ENCODE peak calls at places on chromosomes 7 and 10, in six cellular contexts. P is IMR-90, I is upper lobe of left lung, C is adipocyte, Q is SJSA1, D is sigmoid colon. J is an unnamed sample.

GRCh38 chr7:16167531-16167930 is 253.8 kb downstream of the CRPPA start:
- DNase-seq in I (no peak), C (no peak), Q (no peak), D (no peak), P (no peak), J (no peak)

GRCh38 chr10:97869091-97870042 is 19.7 kb downstream of the GOLGA7B start:
- DNase-seq in D (peak; percentile 85), I (peak; percentile 92), Q (peak; percentile 88), P (peak; percentile 67), C (peak; percentile 83), J (peak; percentile 91)

GRCh38 chr10:90813592-90814365 is 44.1 kb downstream of the HTR7 start:
- DNase-seq in Q (no peak), D (no peak), P (no peak), I (no peak), C (no peak), J (no peak)

GRCh38 chr7:120805636-120806388 is 52.1 kb downstream of the TSPAN12 start:
- DNase-seq in D (no peak), Q (peak; percentile 55), C (peak; percentile 83), P (peak; percentile 61), I (peak; percentile 49), J (peak; percentile 28)

GRCh38 chr10:61063911-61064310 is 119.9 kb upstream of the RHOBTB1 start:
- DNase-seq in P (peak; percentile 23), D (no peak), C (no peak), Q (no peak), I (no peak), J (no peak)

GRCh38 chr10:97349752-97350117 is 15.2 kb upstream of the FRAT2 start:
- DNase-seq in I (no peak), C (no peak), P (no peak), D (no peak), Q (no peak), J (no peak)

GRCh38 chr10:99888623-99889022 is 106.2 kb downstream of the ABCC2 start:
- DNase-seq in D (no peak), Q (no peak), P (peak; percentile 77), C (peak; percentile 54), I (no peak), J (no peak)

GRCh38 chr10:8738987-8739386 is 684.5 kb downstream of the GATA3 start:
- DNase-seq in C (no peak), I (no peak), P (no peak), Q (no peak), D (no peak), J (no peak)

GRCh38 chr10:122165492-122165832 is 105.6 kb upstream of the BTBD16 start:
- DNase-seq in Q (no peak), C (no peak), D (no peak), P (no peak), I (no peak), J (no peak)

GRCh38 chr10:29266641-29267040 is 22.2 kb upstream of the LYZL1 start:
- DNase-seq in I (no peak), P (no peak), D (no peak), C (peak; percentile 45), Q (no peak), J (no peak)

GRCh38 chr7:75968561-75969001 is 25.8 kb downstream of the TMEM120A start:
- DNase-seq in C (no peak), Q (no peak), D (peak; percentile 88), P (no peak), I (no peak), J (no peak)

GRCh38 chr7:130667593-130668257 is 823 bp downstream of the COPG2 start:
- DNase-seq in D (no peak), P (peak; percentile 1), I (no peak), Q (no peak), C (peak; percentile 19), J (no peak)

GRCh38 chr10:31404640-31405039 is 85.6 kb downstream of the ZEB1 start:
- DNase-seq in C (peak; percentile 24), I (no peak), D (no peak), P (peak; percentile 27), Q (no peak), J (no peak)

GRCh38 chr10:117896517-117896916 is 150.2 kb downstream of the RAB11FIP2 start:
- DNase-seq in Q (no peak), C (no peak), I (no peak), D (no peak), P (no peak), J (no peak)

GRCh38 chr7:16399265-16399801 is 22.0 kb downstream of the CRPPA start:
- DNase-seq in P (peak; percentile 10), D (no peak), Q (no peak), I (no peak), C (no peak), J (no peak)

GRCh38 chr7:133039614-133040013 is 42.3 kb downstream of the CHCHD3 start:
- DNase-seq in D (no peak), Q (no peak), C (no peak), P (no peak), I (no peak), J (no peak)

GRCh38 chr7:26500749-26501352 is 209.2 kb downstream of the SNX10 start:
- DNase-seq in P (peak; percentile 16), Q (no peak), C (peak; percentile 3), D (no peak), I (no peak), J (no peak)

GRCh38 chr10:59847888-59848287 is 58.5 kb downstream of the CCDC6 start:
- DNase-seq in I (no peak), P (no peak), Q (no peak), D (no peak), C (no peak), J (no peak)

DNA sequence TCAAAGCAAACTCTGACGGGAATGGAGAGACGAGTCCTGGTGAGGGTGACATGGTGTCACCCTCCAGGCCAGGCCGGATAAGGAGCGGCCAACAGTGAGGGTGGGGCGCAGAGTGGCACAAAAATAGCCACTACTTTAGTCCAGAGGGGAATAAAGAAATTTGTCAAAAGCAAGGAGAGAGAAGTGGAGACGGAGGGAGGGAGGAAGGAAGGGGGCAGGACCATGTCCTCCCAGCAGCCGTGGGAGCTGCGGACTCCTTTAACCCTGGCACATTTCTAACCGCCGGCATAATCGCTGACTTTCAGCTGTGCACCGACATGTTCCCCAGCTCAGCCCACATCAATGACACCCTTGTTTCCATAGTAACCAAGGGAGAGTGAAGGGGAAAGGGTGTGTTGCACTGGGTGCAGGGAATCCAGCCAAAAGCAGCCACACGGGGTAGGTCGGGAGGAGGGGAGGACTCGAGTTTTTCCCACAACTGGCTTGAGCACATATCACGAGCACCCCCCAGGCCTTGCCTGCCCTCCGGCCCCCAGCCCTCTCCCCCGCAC is 29.8 kb downstream of the TRIM8 start:
- DNase-seq in C (peak; percentile 64), P (peak; percentile 75), I (peak; percentile 76), D (peak; percentile 82), Q (peak; percentile 68), J (peak; percentile 90)
- H3K4me3 ChIP-seq in C (peak overlapping the region; percentile 64), P (peak overlapping the region; percentile 16), I (peak overlapping the region; percentile 28), D (no peak overlapping the region), Q (no peak overlapping the region), J (peak overlapping the region; percentile 38)

GRCh38 chr7:149569025-149569725 is 71.6 kb upstream of the ZNF746 start:
- DNase-seq in I (no peak), Q (no peak), C (no peak), P (peak; percentile 26), D (no peak), J (no peak)
- H3K9me3 ChIP-seq in I (peaks cover 11% of the 10 kb centered on the region), Q (peaks cover 10% of the 10 kb centered on the region), C (peaks cover 17% of the 10 kb centered on the region), P (peaks cover 10% of the 10 kb centered on the region), D (peaks cover 5% of the 10 kb centered on the region), J (peaks cover 2% of the 10 kb centered on the region)

DNA sequence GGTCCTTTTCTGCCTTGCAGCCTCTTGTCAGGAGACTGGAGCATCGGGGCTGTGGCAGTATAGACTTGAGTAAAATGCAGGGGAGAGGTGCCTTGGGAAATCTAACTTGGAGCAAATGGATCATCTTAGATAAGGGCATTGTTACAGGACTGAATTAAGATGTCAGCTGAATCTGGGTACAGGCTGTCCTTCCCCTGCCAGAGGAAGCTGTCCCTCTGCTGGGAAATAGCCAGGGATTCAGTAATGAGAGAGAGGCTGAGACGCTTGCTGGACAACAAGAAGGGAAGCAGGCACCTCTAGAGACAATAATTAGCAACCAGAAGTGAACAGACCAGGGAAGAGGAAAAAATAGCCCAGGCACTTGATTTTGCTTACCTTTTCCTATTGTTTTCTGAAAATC is 20.7 kb upstream of the RAPGEF5 start:
- DNase-seq in I (no peak), D (no peak), C (no peak), P (no peak), Q (no peak), J (no peak)
- H3K4me1 ChIP-seq in I (peaks cover 3% of the 10 kb centered on the region), D (no peaks in the 10 kb centered on the region), C (peaks cover 9% of the 10 kb centered on the region), P (no peaks in the 10 kb centered on the region), Q (no peaks in the 10 kb centered on the region), J (peaks cover 13% of the 10 kb centered on the region)

DNA sequence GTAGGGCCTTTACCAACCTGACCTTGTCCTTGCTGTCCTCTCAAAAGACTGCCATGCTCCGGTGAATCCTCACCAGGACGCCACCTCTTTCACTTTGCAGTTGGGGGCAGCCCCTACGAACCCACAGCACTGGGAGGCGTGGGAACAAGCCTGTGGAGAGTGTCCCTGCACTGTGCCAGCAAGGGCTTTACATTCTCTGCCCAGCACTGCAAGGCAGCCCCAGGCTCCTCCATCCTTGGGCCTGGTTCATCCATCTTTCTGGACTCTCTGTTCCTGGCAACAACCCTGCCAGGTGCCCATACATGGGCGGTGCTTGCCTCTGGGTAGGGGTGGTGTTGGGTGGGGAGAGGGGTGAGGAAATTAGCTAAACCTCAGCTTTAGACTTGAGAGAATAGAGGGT is 1.4 kb downstream of the CHAT start:
- DNase-seq in P (no peak), Q (no peak), I (peak; percentile 6), C (no peak), D (peak; percentile 32), J (no peak)
- H3K4me3 ChIP-seq in P (no peak overlapping the region), Q (no peak overlapping the region), I (no peak overlapping the region), C (no peak overlapping the region), D (no peak overlapping the region), J (no peak overlapping the region)

DNA sequence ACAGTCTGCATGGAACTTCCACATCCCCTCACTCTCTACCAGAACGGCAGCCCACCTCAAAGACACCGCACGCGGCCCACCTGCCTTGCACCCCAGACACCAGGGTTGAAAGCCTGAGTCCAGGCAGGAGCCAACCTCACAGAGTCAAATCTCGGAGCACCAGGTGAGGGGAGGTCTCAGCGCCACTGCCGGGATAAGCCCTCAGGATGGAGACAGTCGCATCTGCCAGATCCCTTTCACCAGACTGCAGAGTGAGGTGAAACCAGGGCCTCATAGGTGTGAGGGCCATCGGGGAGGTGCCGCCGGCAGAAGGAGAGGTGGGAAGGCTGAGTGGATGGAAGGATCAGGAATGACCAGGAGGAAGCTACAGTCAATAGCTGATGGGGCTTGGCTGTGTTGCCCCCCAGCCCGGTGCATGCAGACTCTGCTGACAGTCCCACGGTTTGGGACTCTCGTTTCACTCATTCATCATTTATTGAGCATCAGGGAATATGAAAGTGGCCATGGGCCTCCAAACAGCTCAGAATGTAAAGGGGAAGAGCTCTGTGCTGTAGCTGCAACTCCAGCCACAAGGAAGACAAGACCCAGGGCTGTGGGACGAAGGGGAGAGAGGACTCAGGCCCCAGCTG is 315.0 kb downstream of the PTPRN2 start:
- DNase-seq in P (no peak), D (peak; percentile 50), Q (no peak), C (no peak), I (no peak), J (no peak)
- H3K9me3 ChIP-seq in P (peaks cover 59% of the 10 kb centered on the region), D (no peaks in the 10 kb centered on the region), Q (peaks cover 8% of the 10 kb centered on the region), C (no peaks in the 10 kb centered on the region), I (no peaks in the 10 kb centered on the region), J (no peaks in the 10 kb centered on the region)

J was measured in tibial artery.